ENCODE peak calls at places on chromosomes 1 and 21, in ten cellular contexts. P is BJ, D is choroid plexus epithelial cell, F is SK-N-SH, E is IMR-90, T is fibroblast of lung, C is GM06990, Z is heart left ventricle, J is foreskin fibroblast, Q is psoas muscle. W is an unnamed sample.
A peak's percentile ranks its signal among the peaks of the same experiment; 100 is the strongest.

GRCh38 chr21:44366586-44367211 is 13.3 kb downstream of the TRPM2 start:
- DNase-seq in P (no peak), D (no peak), F (peak; percentile 13), E (no peak), T (no peak), C (no peak), Z (peak; percentile 3), J (no peak), Q (no peak), W (no peak)

GRCh38 chr21:16865612-16866011 is 647.2 kb upstream of the CXADR start:
- DNase-seq in P (no peak), D (peak; percentile 46), F (no peak), E (peak; percentile 1), T (no peak), C (no peak), Z (no peak), J (no peak), Q (no peak), W (peak; percentile 8)

GRCh38 chr1:215040190-215040589 is 42.3 kb upstream of the KCNK2 start:
- DNase-seq in P (no peak), D (no peak), F (no peak), E (no peak), T (no peak), C (no peak), Z (no peak), J (no peak), Q (no peak), W (no peak)

GRCh38 chr1:218480691-218481099 is 135.6 kb downstream of the TGFB2 start:
- DNase-seq in P (peak; percentile 88), D (peak; percentile 87), F (no peak), E (peak; percentile 95), T (peak; percentile 98), C (no peak), Z (no peak), J (peak; percentile 52), Q (no peak), W (peak; percentile 94)

GRCh38 chr1:1359668-1360468 is 1.5 kb upstream of the MXRA8 start:
- DNase-seq in P (peak; percentile 68), D (peak; percentile 39), F (peak; percentile 84), E (peak; percentile 68), T (peak; percentile 86), C (no peak), Z (peak; percentile 75), J (peak; percentile 86), Q (peak; percentile 76), W (peak; percentile 90)

GRCh38 chr1:154783976-154784375 is 86.1 kb downstream of the KCNN3 start:
- DNase-seq in P (no peak), D (no peak), F (no peak), E (no peak), T (no peak), C (no peak), Z (no peak), J (no peak), Q (peak; percentile 15), W (no peak)

GRCh38 chr1:53622531-53622930 is 116.4 kb downstream of the GLIS1 start:
- DNase-seq in P (no peak), D (no peak), F (no peak), E (no peak), T (no peak), C (no peak), Z (no peak), J (no peak), Q (no peak), W (no peak)

GRCh38 chr1:24361811-24362210 is 42.7 kb downstream of the GRHL3 start:
- DNase-seq in P (no peak), D (no peak), F (no peak), E (no peak), T (no peak), C (no peak), Z (no peak), J (no peak), Q (no peak), W (no peak)

GRCh38 chr1:95384570-95384969 is 150.6 kb downstream of the RWDD3 start:
- DNase-seq in P (no peak), D (no peak), F (no peak), E (peak; percentile 1), T (peak; percentile 3), C (no peak), Z (peak; percentile 9), J (no peak), Q (no peak), W (no peak)

GRCh38 chr1:5999711-6000443 is 7.7 kb upstream of the NPHP4 start:
- DNase-seq in P (no peak), D (no peak), F (no peak), E (no peak), T (no peak), C (no peak), Z (no peak), J (no peak), Q (peak; percentile 35), W (no peak)

GRCh38 chr1:51671527-51672325 is 54.8 kb downstream of the OSBPL9 start:
- DNase-seq in P (no peak), D (peak; percentile 88), F (peak; percentile 16), E (peak; percentile 96), T (peak; percentile 85), C (no peak), Z (no peak), J (peak; percentile 77), Q (no peak), W (no peak)

GRCh38 chr1:37877991-37878544 is 18.7 kb upstream of the MTF1 start:
- DNase-seq in P (no peak), D (no peak), F (no peak), E (no peak), T (no peak), C (no peak), Z (no peak), J (no peak), Q (no peak), W (no peak)

GRCh38 chr1:44730741-44731512 is at the start of gene RNU5D-1:
- DNase-seq in P (peak; percentile 84), D (peak; percentile 98), F (peak; percentile 89), E (peak; percentile 98), T (peak; percentile 98), C (peak; percentile 93), Z (peak; percentile 93), J (peak; percentile 92), Q (peak; percentile 95), W (peak; percentile 95)

DNA sequence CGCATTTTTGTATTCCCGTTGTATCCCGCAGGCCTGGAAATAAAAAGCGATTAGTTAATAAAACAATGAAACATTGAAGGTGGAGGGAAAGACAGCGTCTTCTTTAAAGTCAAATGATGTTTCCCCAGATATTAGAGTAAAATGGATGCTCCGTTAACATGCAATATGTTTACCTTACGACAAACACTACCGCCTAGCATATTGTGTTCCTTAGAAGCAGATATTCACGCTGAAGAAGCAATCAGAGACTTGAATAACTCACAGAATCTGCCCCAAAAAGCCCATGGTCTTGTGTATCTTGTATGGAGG is 583 bp upstream of the B4GALT3 start:
- DNase-seq in P (no peak), D (no peak), F (no peak), E (no peak), T (no peak), C (no peak), Z (no peak), J (no peak), Q (no peak), W (no peak)
- H3K4me3 ChIP-seq in P (peak overlapping the region; percentile 95), D (peak overlapping the region; percentile 98), F (peak overlapping the region; percentile 73), E (peak overlapping the region; percentile 98), T (no peak overlapping the region), C (no peak overlapping the region), Z (peak overlapping the region; percentile 90), J (peak overlapping the region; percentile 97), Q (peak overlapping the region; percentile 77), W (peak overlapping the region; percentile 98)

GRCh38 chr21:31786164-31786920 is 54.4 kb upstream of the SCAF4 start:
- DNase-seq in P (no peak), D (no peak), F (no peak), E (no peak), T (no peak), C (no peak), Z (no peak), J (no peak), Q (no peak), W (no peak)

GRCh38 chr21:31781737-31782136 is 49.8 kb upstream of the SCAF4 start:
- DNase-seq in P (no peak), D (peak; percentile 73), F (no peak), E (peak; percentile 53), T (peak; percentile 30), C (no peak), Z (peak; percentile 51), J (peak; percentile 43), Q (no peak), W (peak; percentile 23)

GRCh38 chr21:31777857-31778256 is 45.9 kb upstream of the SCAF4 start:
- DNase-seq in P (no peak), D (no peak), F (no peak), E (no peak), T (no peak), C (no peak), Z (no peak), J (no peak), Q (no peak), W (no peak)

GRCh38 chr21:31780944-31781343 is 49.0 kb upstream of the SCAF4 start:
- DNase-seq in P (no peak), D (peak; percentile 12), F (no peak), E (no peak), T (no peak), C (no peak), Z (no peak), J (no peak), Q (no peak), W (no peak)
- TF ChIP-seq CTCF in P (no peak), D (peak; percentile 11), F (no peak), E (no peak), T (no peak), C (peak; percentile 12), Z (peak; percentile 12), J (no peak), Q (no peak), W (no peak)

DNA sequence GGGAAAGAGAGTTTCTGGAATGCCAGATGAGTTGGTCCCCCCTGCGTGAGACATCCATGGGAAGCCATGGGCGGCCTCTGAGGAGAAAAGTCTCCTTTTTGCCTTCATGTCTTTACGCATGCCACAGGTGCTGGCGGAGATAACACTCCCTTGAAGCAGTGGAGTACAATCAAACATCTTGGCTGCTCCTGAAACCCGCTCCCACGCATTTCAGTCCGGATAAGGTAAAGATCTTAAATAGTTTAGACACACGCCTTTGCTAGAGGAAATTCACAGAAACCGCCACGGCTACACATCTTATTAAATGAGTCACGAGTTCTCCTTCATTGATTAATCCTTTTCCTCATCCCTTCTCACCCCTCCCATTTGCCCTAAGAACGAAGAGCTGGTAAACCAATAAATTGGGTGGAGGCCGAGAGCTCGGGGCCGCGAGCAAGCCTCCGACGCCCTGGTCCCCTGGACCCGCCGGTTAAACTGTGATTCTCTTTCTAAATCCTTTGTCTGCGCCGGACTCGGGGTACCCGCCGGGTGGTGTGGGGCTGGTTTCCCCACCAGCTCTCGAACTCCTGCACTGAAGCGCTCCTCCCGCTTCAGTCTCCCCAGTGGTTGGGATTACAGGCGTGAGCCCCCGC is 6.6 kb upstream of the ZNF669 start:
- DNase-seq in P (no peak), D (no peak), F (no peak), E (peak; percentile 6), T (peak; percentile 52), C (no peak), Z (no peak), J (no peak), Q (no peak), W (peak; percentile 13)
- H3K4me3 ChIP-seq in P (peak overlapping the region; percentile 58), D (peak overlapping the region; percentile 62), F (peak overlapping the region; percentile 71), E (peak overlapping the region; percentile 60), T (peak overlapping the region; percentile 60), C (no peak overlapping the region), Z (peak overlapping the region; percentile 80), J (peak overlapping the region; percentile 61), Q (peak overlapping the region; percentile 89), W (peak overlapping the region; percentile 64)

GRCh38 chr21:31873696-31874599 is 1.1 kb downstream of the HUNK start:
- DNase-seq in P (no peak), D (peak; percentile 4), F (peak; percentile 91), E (peak; percentile 33), T (peak; percentile 25), C (peak; percentile 22), Z (peak; percentile 20), J (no peak), Q (peak; percentile 72), W (peak; percentile 39)
- TF ChIP-seq CTCF in P (peak; percentile 62), D (no peak), F (peak; percentile 61), E (peak; percentile 54), T (peak; percentile 25), C (peak; percentile 44), Z (peak; percentile 63), J (peak; percentile 54), Q (peak; percentile 35), W (peak; percentile 45)

W was measured in AG10803.